ENCODE peak calls at places on chromosomes 12 and 14, in seven cellular contexts. M is choroid plexus epithelial cell, S is fibroblast of villous mesenchyme, T is retinal pigment epithelial cell, C is AG09309, E is right lobe of liver, G is PC-9. I is an unnamed sample.

GRCh38 chr12:2396448-2396871 is 343.7 kb downstream of the CACNA1C start:
- DNase-seq in M (no peak), S (peak), T (no peak), C (no peak), E (no peak), G (no peak), I (peak)

GRCh38 chr12:117053597-117054201 is 45.5 kb downstream of the TESC start:
- DNase-seq in M (no peak), S (no peak), T (no peak), C (no peak), E (no peak), G (no peak), I (no peak)

GRCh38 chr12:62305778-62306177 is 45.6 kb downstream of the USP15 start:
- DNase-seq in M (no peak), S (no peak), T (no peak), C (no peak), E (no peak), G (no peak), I (no peak)

GRCh38 chr14:58955294-58955821 is 233.1 kb upstream of the DAAM1 start:
- DNase-seq in M (peak), S (peak), T (peak), C (no peak), E (no peak), G (no peak), I (no peak)

GRCh38 chr14:93778453-93778852 is 9.8 kb downstream of the PRIMA1 start:
- DNase-seq in M (no peak), S (no peak), T (no peak), C (no peak), E (no peak), G (no peak), I (no peak)

GRCh38 chr12:5516371-5516770 is 84.5 kb downstream of the NTF3 start:
- DNase-seq in M (no peak), S (no peak), T (no peak), C (no peak), E (no peak), G (no peak), I (no peak)

GRCh38 chr14:99871771-99872170 is 78.6 kb downstream of the EML1 start:
- DNase-seq in M (no peak), S (no peak), T (no peak), C (no peak), E (no peak), G (no peak), I (no peak)

GRCh38 chr12:27566626-27567025 is 42.6 kb downstream of the PPFIBP1 start:
- DNase-seq in M (no peak), S (no peak), T (no peak), C (no peak), E (no peak), G (no peak), I (no peak)

GRCh38 chr14:68514611-68515194 is 278.2 kb downstream of the ZFP36L1 start:
- DNase-seq in M (no peak), S (no peak), T (no peak), C (no peak), E (no peak), G (peak), I (no peak)

GRCh38 chr12:108594960-108595710 is 2.7 kb downstream of the TMEM119 start:
- DNase-seq in M (no peak), S (no peak), T (no peak), C (no peak), E (no peak), G (no peak), I (no peak)

GRCh38 chr12:108597559-108598471 is at the start of gene TMEM119:
- DNase-seq in M (no peak), S (peak), T (no peak), C (peak), E (no peak), G (no peak), I (peak)

GRCh38 chr12:108594323-108594903 is 3.5 kb downstream of the TMEM119 start:
- DNase-seq in M (no peak), S (no peak), T (no peak), C (no peak), E (no peak), G (no peak), I (no peak)

GRCh38 chr12:108596854-108597558 is 878 bp downstream of the TMEM119 start:
- DNase-seq in M (no peak), S (no peak), T (no peak), C (no peak), E (no peak), G (no peak), I (no peak)

DNA sequence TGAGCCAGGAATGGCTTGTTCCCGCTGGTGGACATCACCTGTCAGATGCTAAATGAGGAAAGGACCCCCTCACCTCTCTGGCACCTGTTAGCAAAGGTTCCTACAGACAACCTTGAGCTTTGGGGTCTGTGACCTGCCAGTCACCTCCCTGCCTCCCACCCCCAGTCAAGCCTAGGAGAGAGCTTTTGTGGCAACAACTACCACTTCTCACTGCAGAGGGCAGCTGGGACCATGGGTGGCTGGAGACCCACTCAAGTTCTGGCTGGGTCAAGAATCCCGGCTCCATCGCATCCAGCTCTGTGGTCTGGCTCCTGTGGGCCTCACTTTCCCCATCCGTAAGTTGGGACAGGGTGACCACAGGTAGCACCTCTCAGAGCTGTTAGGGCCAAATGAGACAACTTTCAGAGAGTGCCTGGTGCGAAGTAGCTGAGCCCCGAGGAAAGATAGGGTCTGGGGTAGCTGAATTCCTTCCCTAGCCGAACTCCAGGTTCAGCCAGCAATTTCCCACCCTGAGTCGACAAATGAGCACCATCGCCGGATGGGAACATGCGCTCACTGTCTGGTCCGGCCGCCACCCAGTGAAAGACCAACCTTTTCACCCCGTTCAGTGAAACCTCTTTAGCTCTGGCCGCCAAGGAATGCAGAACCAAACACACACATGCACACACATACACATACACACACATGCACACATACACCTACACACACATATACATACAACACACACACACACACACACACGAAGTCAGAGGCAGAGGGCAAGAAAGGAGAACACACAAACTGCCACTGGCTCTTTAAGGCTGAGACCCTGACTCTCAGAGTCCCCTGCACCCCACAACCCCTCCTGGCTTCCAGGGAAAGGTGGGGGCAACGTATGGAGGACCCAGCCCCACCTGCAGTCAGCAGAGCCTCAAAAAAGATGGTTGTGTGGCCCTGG is 1.9 kb downstream of the TMEM119 start:
- DNase-seq in M (no peak), S (no peak), T (no peak), C (no peak), E (no peak), G (no peak), I (peak)
- H3K4me3 ChIP-seq in M (no peak), S (peak), T (no peak), C (peak), E (no peak), G (no peak), I (peak)

GRCh38 chr12:751192-751827 is 1.1 kb upstream of the WNK1 start:
- DNase-seq in M (peak), S (peak), T (peak), C (peak), E (peak), G (peak), I (peak)
- TF ChIP-seq CTCF in M (peak), S (peak), T (peak), C (peak), E (peak), G (peak), I (peak)

DNA sequence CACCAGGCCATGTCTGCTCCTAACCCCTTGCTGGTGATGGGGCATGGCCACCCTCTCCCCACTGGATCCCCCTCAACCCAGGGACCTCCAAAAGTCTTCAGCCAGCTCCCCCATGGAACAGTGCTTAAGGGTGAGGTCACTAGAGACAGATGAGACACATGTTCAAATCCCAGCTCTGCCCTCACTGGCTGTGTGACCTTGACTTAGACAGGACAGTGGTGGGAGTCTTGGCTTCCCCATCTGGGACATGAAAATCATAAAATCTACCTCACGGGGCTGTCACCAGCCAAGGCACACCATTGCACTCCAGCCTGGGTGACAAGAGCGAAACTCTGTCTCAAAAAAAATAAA is 10.9 kb downstream of the RHOF start:
- DNase-seq in M (no peak), S (no peak), T (no peak), C (no peak), E (no peak), G (no peak), I (no peak)
- H3K4me3 ChIP-seq in M (no peak), S (no peak), T (no peak), C (no peak), E (no peak), G (no peak), I (no peak)

DNA sequence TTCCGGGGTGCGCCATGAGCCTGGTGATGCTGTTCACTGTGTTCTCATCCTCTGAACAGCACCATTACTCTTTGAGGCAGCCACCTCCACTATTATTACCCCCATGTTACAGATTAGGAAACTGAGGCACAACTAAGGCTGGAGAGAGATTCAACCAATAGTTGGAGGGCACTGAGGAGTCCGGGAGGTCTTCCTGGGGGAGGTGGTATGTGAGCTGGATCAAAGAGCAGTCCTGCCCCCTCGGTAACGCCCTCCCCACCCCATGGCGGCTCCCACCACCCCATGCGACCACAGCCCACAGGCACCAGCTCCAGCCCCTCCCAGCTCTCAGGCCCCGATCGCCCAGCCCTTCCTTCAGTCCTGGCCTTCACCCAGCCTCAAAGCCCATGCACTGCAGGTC is 43.5 kb downstream of the SCARB1 start:
- DNase-seq in M (no peak), S (no peak), T (no peak), C (no peak), E (no peak), G (no peak), I (no peak)
- TF ChIP-seq CTCF in M (no peak), S (no peak), T (no peak), C (no peak), E (no peak), G (no peak), I (no peak)

GRCh38 chr12:54004063-54004840 is 4.3 kb downstream of the HOXC9 start:
- DNase-seq in M (no peak), S (no peak), T (no peak), C (no peak), E (no peak), G (no peak), I (peak)
- H3K4me3 ChIP-seq in M (no peak), S (peak), T (no peak), C (no peak), E (no peak), G (no peak), I (no peak)

GRCh38 chr12:69583203-69583602 is 2.1 kb upstream of the CCT2 start:
- DNase-seq in M (no peak), S (no peak), T (no peak), C (no peak), E (no peak), G (no peak), I (peak)
- TF ChIP-seq CTCF in M (peak), S (peak), T (peak), C (peak), E (no peak), G (no peak), I (no peak)

DNA sequence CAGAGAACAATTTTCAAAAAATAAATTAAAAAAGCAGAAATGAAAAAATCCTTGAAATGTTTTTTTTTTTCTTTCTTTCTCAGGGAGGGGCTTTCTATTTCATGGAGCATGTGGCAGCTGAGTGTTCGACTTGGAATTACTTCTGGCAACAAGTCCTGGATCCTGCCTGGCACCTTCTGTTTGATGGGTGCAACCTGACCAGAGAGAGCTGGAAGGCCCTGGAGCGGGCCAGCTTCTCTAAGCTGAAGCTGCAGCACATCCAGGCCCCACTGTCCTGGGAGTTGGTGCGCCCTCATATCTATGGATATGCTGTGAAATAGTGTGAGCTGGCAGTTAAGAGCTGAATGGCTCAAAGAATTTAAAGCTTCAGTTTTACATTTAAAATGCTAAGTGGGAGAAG is 22.5 kb upstream of the HIGD1C start:
- DNase-seq in M (no peak), S (no peak), T (no peak), C (no peak), E (no peak), G (no peak), I (no peak)
- H3K4me3 ChIP-seq in M (no peak), S (no peak), T (no peak), C (no peak), E (peak), G (no peak), I (no peak)

DNA sequence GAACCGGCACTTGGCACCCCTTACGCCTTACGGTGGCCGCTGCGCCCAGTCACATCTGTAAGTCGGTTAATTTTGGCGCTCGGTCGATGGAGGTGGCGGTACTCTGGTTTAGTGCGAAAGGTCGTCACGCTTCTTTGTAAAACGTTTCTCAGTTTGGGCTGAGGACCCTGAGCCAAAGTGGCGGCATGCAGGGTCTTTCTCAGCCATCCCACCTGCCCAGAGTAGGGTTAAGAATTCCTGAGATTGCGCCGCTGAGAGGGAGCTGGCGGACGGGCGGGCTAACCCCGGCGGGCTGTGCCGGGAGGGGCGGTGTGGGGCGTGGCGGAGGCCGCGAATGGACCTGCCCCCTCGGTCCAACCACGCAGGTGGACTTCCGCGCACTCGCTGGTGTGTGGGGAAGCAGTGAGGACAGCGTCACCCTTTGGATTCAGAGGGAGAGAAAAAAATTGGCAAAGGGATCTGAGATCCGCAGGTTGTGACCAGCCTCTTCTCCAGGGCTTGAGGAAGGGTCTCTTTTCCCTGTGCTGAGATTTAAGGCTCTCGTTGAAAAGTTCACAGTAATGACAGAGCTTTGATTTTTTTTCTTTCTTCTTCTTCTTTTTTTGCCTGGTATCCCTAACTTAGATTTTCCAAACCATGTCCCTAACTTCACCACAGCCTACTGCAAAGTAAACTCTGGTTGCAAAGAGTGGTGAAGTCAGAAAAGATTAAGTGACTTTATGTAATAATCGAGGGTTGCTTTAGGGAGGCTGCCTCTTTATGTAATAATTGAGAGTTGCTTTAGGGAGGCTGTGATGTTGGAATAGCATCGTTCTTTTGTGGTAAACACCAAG is 602 bp upstream of the FBXO33 start:
- DNase-seq in M (peak), S (peak), T (peak), C (no peak), E (peak), G (peak), I (peak)
- TF ChIP-seq CTCF in M (peak), S (no peak), T (peak), C (no peak), E (peak), G (no peak), I (no peak)

GRCh38 chr14:52354257-52354656 is 40.1 kb downstream of the PTGER2 start:
- DNase-seq in M (no peak), S (no peak), T (no peak), C (no peak), E (no peak), G (no peak), I (no peak)
- H3K4me3 ChIP-seq in M (no peak), S (no peak), T (no peak), C (no peak), E (no peak), G (no peak), I (no peak)

GRCh38 chr14:69613312-69614073 is 2.1 kb downstream of the SUSD6 start:
- DNase-seq in M (no peak), S (no peak), T (no peak), C (no peak), E (no peak), G (no peak), I (no peak)

GRCh38 chr14:69617796-69618195 is 6.4 kb downstream of the SUSD6 start:
- DNase-seq in M (no peak), S (no peak), T (no peak), C (no peak), E (no peak), G (no peak), I (no peak)

GRCh38 chr14:69616408-69616773 is 5.0 kb downstream of the SUSD6 start:
- DNase-seq in M (no peak), S (no peak), T (no peak), C (no peak), E (no peak), G (no peak), I (no peak)

GRCh38 chr14:69614592-69614991 is 3.2 kb downstream of the SUSD6 start:
- DNase-seq in M (no peak), S (no peak), T (no peak), C (no peak), E (peak), G (no peak), I (no peak)

GRCh38 chr14:69615471-69616407 is 4.3 kb downstream of the SUSD6 start:
- DNase-seq in M (peak), S (peak), T (no peak), C (peak), E (peak), G (no peak), I (peak)
- TF ChIP-seq CTCF in M (peak), S (no peak), T (no peak), C (no peak), E (no peak), G (no peak), I (no peak)

I was measured in foreskin fibroblast.